ENCODE peak calls at places on chromosomes 2 and 18, in six cellular contexts. K is Peyer's patch; Q is CD8-positive, alpha-beta memory T cell; L is psoas muscle; D is sigmoid colon; H is spleen. T is an unnamed sample. For H3K4me1, the result is how much of the 10 kb centered on the place peaks cover.

GRCh38 chr2:74894261-74895030 is 60.5 kb downstream of the HK2 start:
- DNase-seq in Q (no peak), H (no peak), K (no peak), D (no peak), L (no peak), T (no peak)

GRCh38 chr2:45119038-45119437 is 109.8 kb upstream of the SIX2 start:
- DNase-seq in H (no peak), Q (no peak), D (no peak), L (no peak), K (no peak), T (no peak)

GRCh38 chr18:8801263-8801901 is 96.0 kb downstream of the MTCL1 start:
- DNase-seq in D (no peak), L (no peak), Q (no peak), K (no peak), H (no peak), T (no peak)

GRCh38 chr2:20382965-20383800 is 32.5 kb upstream of the PUM2 start:
- DNase-seq in K (no peak), H (no peak), Q (no peak), L (no peak), D (no peak), T (no peak)

GRCh38 chr18:25826823-25827617 is 263.4 kb downstream of the SS18 start:
- DNase-seq in D (no peak), H (no peak), Q (no peak), L (no peak), K (no peak), T (no peak)

GRCh38 chr18:79692886-79693285 is 13.3 kb downstream of the CTDP1 start:
- DNase-seq in Q (no peak), K (peak), D (peak), L (no peak), H (no peak), T (no peak)

GRCh38 chr18:50726960-50727589 is 92.7 kb downstream of the MRO start:
- DNase-seq in D (no peak), L (no peak), H (no peak), K (no peak), Q (no peak), T (no peak)

GRCh38 chr2:217666338-217666737 is 336.5 kb downstream of the TNS1 start:
- DNase-seq in K (no peak), H (no peak), Q (no peak), D (no peak), L (no peak), T (no peak)

GRCh38 chr2:5391361-5391760 is 300.8 kb upstream of the SOX11 start:
- DNase-seq in K (no peak), L (no peak), H (no peak), Q (no peak), D (no peak), T (no peak)

GRCh38 chr2:108124733-108125132 is 115.0 kb upstream of the SULT1C3 start:
- DNase-seq in K (peak), H (no peak), D (no peak), Q (no peak), L (no peak), T (no peak)

GRCh38 chr2:119638891-119639539 is 40.0 kb upstream of the TMEM177 start:
- DNase-seq in H (no peak), L (no peak), K (no peak), Q (no peak), D (no peak), T (no peak)

GRCh38 chr2:236014408-236015131 is 153.6 kb downstream of the GBX2 start:
- DNase-seq in D (no peak), Q (no peak), K (no peak), L (no peak), H (no peak), T (peak)

GRCh38 chr2:120236296-120236695 is 13.1 kb upstream of the TMEM185B start:
- DNase-seq in L (no peak), H (peak), K (peak), Q (no peak), D (no peak), T (no peak)

GRCh38 chr2:200462136-200462710 is 47.6 kb downstream of the KCTD18 start:
- DNase-seq in H (no peak), K (no peak), L (no peak), D (no peak), Q (no peak), T (no peak)

GRCh38 chr2:141027221-141027620 is 1103.6 kb downstream of the LRP1B start:
- DNase-seq in Q (no peak), K (no peak), H (no peak), D (no peak), L (no peak), T (no peak)

GRCh38 chr2:46230115-46230571 is 67.1 kb upstream of the EPAS1 start:
- DNase-seq in H (peak), D (no peak), Q (no peak), L (peak), K (peak), T (no peak)

GRCh38 chr2:105395691-105396090 is 3.2 kb downstream of the FHL2 start:
- DNase-seq in D (no peak), L (no peak), H (no peak), Q (no peak), K (no peak), T (no peak)
- H3K4me3 ChIP-seq in D (no peak), L (peak), H (no peak), Q (no peak), K (peak), T (no peak)

DNA sequence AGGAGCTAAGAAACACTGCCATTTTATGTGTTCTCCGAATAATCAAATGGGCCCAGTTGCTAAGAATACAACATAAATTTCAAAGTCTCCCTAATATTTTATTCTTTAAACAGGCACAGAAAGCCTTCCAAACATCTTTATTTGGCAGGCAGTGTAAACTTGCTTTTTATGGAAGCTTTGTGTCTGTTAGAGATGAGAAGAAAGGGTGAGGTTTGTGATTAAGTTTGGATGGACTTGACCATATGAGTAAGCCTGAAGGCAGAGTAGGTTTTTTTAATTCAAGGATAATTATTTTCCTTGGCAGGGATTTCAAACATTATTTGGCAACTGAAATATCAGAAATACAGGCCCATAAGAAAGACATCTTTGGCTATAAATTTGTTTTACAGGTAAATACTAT is 62.9 kb downstream of the COX7A2L start:
- DNase-seq in H (no peak), D (no peak), Q (no peak), K (no peak), L (no peak), T (no peak)
- H3K27ac ChIP-seq in H (peak), D (no peak), Q (no peak), K (no peak), L (no peak), T (no peak)

GRCh38 chr2:164677271-164677670 is 56.0 kb upstream of the GRB14 start:
- DNase-seq in Q (no peak), K (no peak), D (no peak), L (no peak), H (no peak), T (no peak)
- H3K4me1 ChIP-seq in Q (under half), K (under half), D (under half), L (under half), H (under half), T (under half)

GRCh38 chr18:70287731-70288130 is 1.1 kb upstream of the SOCS6 start:
- DNase-seq in H (no peak), Q (no peak), D (no peak), K (no peak), L (no peak), T (no peak)
- H3K4me3 ChIP-seq in H (no peak), Q (no peak), D (no peak), K (no peak), L (peak), T (no peak)

T was measured in iPS DF 6.9.